ENCODE peak calls at places on chromosomes 4 and X, in ten cellular contexts. P is OCI-LY7, T is pancreas, A is RWPE2, N is aorta, D is neural progenitor cell, X is mammary epithelial cell, J is heart right ventricle, G is MM.1S, E is tibial artery. H is an unnamed sample.
A peak's percentile ranks its signal among the peaks of the same experiment; 100 is the strongest.

GRCh38 chr4:81198151-81198550 is 16.9 kb downstream of the PRKG2 start:
- DNase-seq in J (no peak), E (no peak), X (no peak), T (peak; percentile 52), P (no peak), A (no peak), D (peak; percentile 10), G (no peak), N (no peak), H (no peak)

GRCh38 chr4:55445921-55446577 is 50.3 kb downstream of the TMEM165 start:
- DNase-seq in X (peak; percentile 57), D (no peak), G (no peak), E (no peak), J (no peak), T (no peak), P (no peak), A (no peak), N (no peak), H (no peak)

GRCh38 chrX:117957128-117957527 is 159.5 kb downstream of the KLHL13 start:
- DNase-seq in J (no peak), T (no peak), E (no peak), A (no peak), X (peak; percentile 42), P (no peak), D (no peak), N (no peak), G (no peak), H (no peak)

GRCh38 chr4:89838005-89838404 is 1.0 kb upstream of the SNCA start:
- DNase-seq in A (no peak), X (peak; percentile 44), D (peak; percentile 58), J (no peak), E (no peak), N (no peak), T (no peak), P (no peak), G (no peak), H (no peak)

GRCh38 chr4:77430847-77431246 is 174.8 kb upstream of the CXCL13 start:
- DNase-seq in E (no peak), G (no peak), X (no peak), A (no peak), D (peak; percentile 34), P (no peak), J (no peak), N (no peak), T (no peak), H (no peak)

GRCh38 chrX:10356979-10357378 is 200.2 kb downstream of the CLCN4 start:
- DNase-seq in N (no peak), T (no peak), P (no peak), E (no peak), A (no peak), X (peak; percentile 71), D (no peak), G (no peak), J (no peak), H (no peak)

GRCh38 chr4:102557636-102558035 is 56.5 kb downstream of the NFKB1 start:
- DNase-seq in X (no peak), J (no peak), G (no peak), N (no peak), E (no peak), D (no peak), P (no peak), A (no peak), T (no peak), H (no peak)

GRCh38 chrX:109774706-109775105 is 41.6 kb upstream of the ACSL4 start:
- DNase-seq in N (no peak), A (no peak), P (no peak), G (no peak), D (no peak), T (no peak), X (peak; percentile 73), E (no peak), J (no peak), H (no peak)

GRCh38 chr4:14848210-14848609 is 154.1 kb upstream of the CPEB2 start:
- DNase-seq in J (no peak), E (no peak), D (no peak), G (no peak), N (no peak), T (no peak), A (no peak), X (no peak), P (no peak), H (no peak)

GRCh38 chrX:94058728-94059382 is 384.8 kb downstream of the FAM133A start:
- DNase-seq in E (no peak), G (peak; percentile 37), T (no peak), N (no peak), J (peak; percentile 3), A (no peak), X (peak; percentile 20), D (peak; percentile 64), P (peak; percentile 0), H (peak; percentile 7)

GRCh38 chr4:173013232-173013932 is 155.2 kb upstream of the GALNT7 start:
- DNase-seq in E (no peak), X (no peak), A (no peak), N (no peak), T (no peak), D (peak; percentile 54), G (peak; percentile 28), P (peak; percentile 59), J (peak; percentile 38), H (peak; percentile 46)

GRCh38 chrX:123968383-123969050 is 7.0 kb downstream of the STAG2 start:
- DNase-seq in G (no peak), A (no peak), J (no peak), N (no peak), T (no peak), D (no peak), E (no peak), P (no peak), X (no peak), H (no peak)

GRCh38 chr4:41880022-41880837 is 55.0 kb upstream of the TMEM33 start:
- DNase-seq in A (no peak), T (no peak), J (no peak), N (no peak), D (peak; percentile 39), P (no peak), G (no peak), X (no peak), E (no peak), H (no peak)

GRCh38 chr4:124199185-124199584 is 513.3 kb downstream of the ANKRD50 start:
- DNase-seq in D (no peak), P (no peak), X (no peak), A (no peak), J (no peak), N (no peak), T (no peak), G (no peak), E (no peak), H (no peak)

GRCh38 chr4:54961357-54961975 is 163.9 kb downstream of the KDR start:
- DNase-seq in T (no peak), P (peak; percentile 34), X (peak; percentile 14), N (no peak), J (no peak), A (no peak), D (peak; percentile 55), E (no peak), G (peak; percentile 29), H (peak; percentile 19)

GRCh38 chr4:163395758-163396157 is 52.1 kb downstream of the NPY5R start:
- DNase-seq in P (no peak), E (no peak), A (no peak), N (no peak), D (no peak), G (peak; percentile 54), X (peak; percentile 5), J (no peak), T (no peak), H (no peak)

GRCh38 chr4:185411833-185412232 is 13.9 kb downstream of the UFSP2 start:
- DNase-seq in T (no peak), D (no peak), N (no peak), J (no peak), G (peak; percentile 2), E (no peak), X (no peak), P (no peak), A (no peak), H (no peak)

GRCh38 chrX:47797084-47797483 is 39.6 kb upstream of the ZNF81 start:
- DNase-seq in E (no peak), X (no peak), T (no peak), D (no peak), A (no peak), N (no peak), P (no peak), G (no peak), J (no peak), H (no peak)

GRCh38 chrX:47798861-47799260 is 37.8 kb upstream of the ZNF81 start:
- DNase-seq in T (no peak), J (no peak), G (no peak), P (no peak), X (peak; percentile 26), D (no peak), E (no peak), A (no peak), N (no peak), H (no peak)

GRCh38 chrX:47796433-47796906 is 40.2 kb upstream of the ZNF81 start:
- DNase-seq in T (no peak), X (peak; percentile 55), P (no peak), D (no peak), N (no peak), A (no peak), E (no peak), J (no peak), G (no peak), H (no peak)
- H3K27ac ChIP-seq in T (no peak overlapping the region), X (no peak overlapping the region), P (no peak overlapping the region), D (no peak overlapping the region), N (no peak overlapping the region), A (no peak overlapping the region), E (no peak overlapping the region), J (peak overlapping the region; percentile 71), G (no peak overlapping the region), H (no peak overlapping the region)

GRCh38 chr4:30956891-30957290 is 236.7 kb downstream of the PCDH7 start:
- DNase-seq in A (no peak), T (no peak), X (no peak), E (no peak), D (no peak), G (no peak), J (no peak), P (no peak), N (no peak), H (no peak)
- H3K27ac ChIP-seq in A (no peak overlapping the region), T (no peak overlapping the region), X (no peak overlapping the region), E (no peak overlapping the region), D (no peak overlapping the region), G (no peak overlapping the region), J (no peak overlapping the region), P (no peak overlapping the region), N (no peak overlapping the region), H (no peak overlapping the region)

GRCh38 chr4:3437582-3437936 is 4.2 kb upstream of the HGFAC start:
- DNase-seq in G (no peak), N (peak; percentile 42), P (no peak), A (no peak), D (no peak), J (no peak), X (no peak), T (no peak), E (peak; percentile 66), H (no peak)
- H3K27ac ChIP-seq in G (no peak overlapping the region), N (no peak overlapping the region), P (no peak overlapping the region), A (peak overlapping the region; percentile 75), D (no peak overlapping the region), J (no peak overlapping the region), X (peak overlapping the region; percentile 6), T (no peak overlapping the region), E (no peak overlapping the region), H (no peak overlapping the region)

DNA sequence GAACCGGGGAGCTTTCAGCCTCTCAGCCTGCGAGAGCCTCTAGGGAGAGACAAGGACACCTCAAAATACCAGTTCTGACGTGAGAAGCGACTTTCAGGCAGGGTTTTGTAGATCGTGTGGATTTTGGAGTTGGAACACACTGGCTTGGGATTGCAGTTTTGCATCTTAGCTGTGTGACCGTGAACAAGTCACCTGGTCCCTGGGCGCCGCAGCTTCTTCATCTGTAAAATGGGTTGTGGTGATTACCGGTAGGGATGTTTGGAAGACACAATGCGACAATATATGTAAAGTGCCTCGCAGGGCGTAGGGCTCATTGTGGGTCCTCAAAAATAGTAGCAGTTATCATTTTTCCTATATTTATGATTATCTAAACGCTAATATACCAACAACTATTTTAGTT is 43.7 kb upstream of the STOX2 start:
- DNase-seq in T (no peak), N (no peak), J (no peak), E (no peak), X (no peak), D (no peak), G (no peak), P (no peak), A (no peak), H (no peak)
- H3K27ac ChIP-seq in T (no peak overlapping the region), N (no peak overlapping the region), J (no peak overlapping the region), E (no peak overlapping the region), X (no peak overlapping the region), D (no peak overlapping the region), G (no peak overlapping the region), P (no peak overlapping the region), A (no peak overlapping the region), H (no peak overlapping the region)